ENCODE peak calls at places on chromosome 5, in eight cellular contexts. One of them, this sample, is unnamed.

GRCh38 chr5:14212838-14213237 is 69.7 kb downstream of the TRIO start:
- DNase-seq in hippocampal formation: no peak
- DNase-seq in heart left ventricle: no peak
- DNase-seq in GM04504: no peak
- DNase-seq in AG09309: no peak
- DNase-seq in C1 segment of cervical spinal cord: no peak
- DNase-seq in activated CD8-positive, alpha-beta memory T cell treated with anti-CD3 and anti-CD28 coated beads for 1 hour: no peak
- DNase-seq in Right ventricle myocardium inferior: no peak
- DNase-seq in this sample: no peak

GRCh38 chr5:157600252-157600651 is 24.7 kb upstream of the ADAM19 start:
- DNase-seq in hippocampal formation: no peak
- DNase-seq in heart left ventricle: no peak
- DNase-seq in GM04504: no peak
- DNase-seq in AG09309: no peak
- DNase-seq in C1 segment of cervical spinal cord: no peak
- DNase-seq in activated CD8-positive, alpha-beta memory T cell treated with anti-CD3 and anti-CD28 coated beads for 1 hour: no peak
- DNase-seq in Right ventricle myocardium inferior: no peak
- DNase-seq in this sample: no peak

GRCh38 chr5:122661496-122662180 is 113.2 kb upstream of the SNX2 start:
- DNase-seq in hippocampal formation: no peak
- DNase-seq in heart left ventricle: no peak
- DNase-seq in GM04504: no peak
- DNase-seq in AG09309: no peak
- DNase-seq in C1 segment of cervical spinal cord: no peak
- DNase-seq in activated CD8-positive, alpha-beta memory T cell treated with anti-CD3 and anti-CD28 coated beads for 1 hour: no peak
- DNase-seq in Right ventricle myocardium inferior: no peak
- DNase-seq in this sample: no peak

GRCh38 chr5:120093178-120093577 is 370.9 kb upstream of the PRR16 start:
- DNase-seq in hippocampal formation: no peak
- DNase-seq in heart left ventricle: no peak
- DNase-seq in GM04504: no peak
- DNase-seq in AG09309: no peak
- DNase-seq in C1 segment of cervical spinal cord: no peak
- DNase-seq in activated CD8-positive, alpha-beta memory T cell treated with anti-CD3 and anti-CD28 coated beads for 1 hour: no peak
- DNase-seq in Right ventricle myocardium inferior: no peak
- DNase-seq in this sample: no peak

GRCh38 chr5:178983728-178984127 is 11.4 kb downstream of the GRM6 start:
- DNase-seq in hippocampal formation: no peak
- DNase-seq in heart left ventricle: no peak
- DNase-seq in GM04504: no peak
- DNase-seq in AG09309: no peak
- DNase-seq in C1 segment of cervical spinal cord: no peak
- DNase-seq in activated CD8-positive, alpha-beta memory T cell treated with anti-CD3 and anti-CD28 coated beads for 1 hour: no peak
- DNase-seq in Right ventricle myocardium inferior: no peak
- DNase-seq in this sample: peak; percentile 48

GRCh38 chr5:127785098-127785927 is 82.1 kb downstream of the CCDC192 start:
- DNase-seq in hippocampal formation: no peak
- DNase-seq in heart left ventricle: no peak
- DNase-seq in GM04504: no peak
- DNase-seq in AG09309: peak; percentile 84
- DNase-seq in C1 segment of cervical spinal cord: no peak
- DNase-seq in activated CD8-positive, alpha-beta memory T cell treated with anti-CD3 and anti-CD28 coated beads for 1 hour: no peak
- DNase-seq in Right ventricle myocardium inferior: no peak
- DNase-seq in this sample: no peak

GRCh38 chr5:60504342-60504741 is 195.6 kb downstream of the DEPDC1B start:
- DNase-seq in hippocampal formation: no peak
- DNase-seq in heart left ventricle: no peak
- DNase-seq in GM04504: no peak
- DNase-seq in AG09309: no peak
- DNase-seq in C1 segment of cervical spinal cord: no peak
- DNase-seq in activated CD8-positive, alpha-beta memory T cell treated with anti-CD3 and anti-CD28 coated beads for 1 hour: no peak
- DNase-seq in Right ventricle myocardium inferior: no peak
- DNase-seq in this sample: no peak

GRCh38 chr5:145483211-145483610 is 351.9 kb downstream of the PRELID2 start:
- DNase-seq in hippocampal formation: no peak
- DNase-seq in heart left ventricle: no peak
- DNase-seq in GM04504: peak; percentile 28
- DNase-seq in AG09309: no peak
- DNase-seq in C1 segment of cervical spinal cord: no peak
- DNase-seq in activated CD8-positive, alpha-beta memory T cell treated with anti-CD3 and anti-CD28 coated beads for 1 hour: no peak
- DNase-seq in Right ventricle myocardium inferior: no peak
- DNase-seq in this sample: no peak

GRCh38 chr5:102865510-102866314 is 110.6 kb downstream of the PAM start:
- DNase-seq in hippocampal formation: peak; percentile 41
- DNase-seq in heart left ventricle: peak; percentile 82
- DNase-seq in GM04504: peak; percentile 71
- DNase-seq in AG09309: peak; percentile 79
- DNase-seq in C1 segment of cervical spinal cord: peak; percentile 52
- DNase-seq in activated CD8-positive, alpha-beta memory T cell treated with anti-CD3 and anti-CD28 coated beads for 1 hour: no peak
- DNase-seq in Right ventricle myocardium inferior: peak; percentile 86
- DNase-seq in this sample: peak; percentile 87

GRCh38 chr5:54385994-54386393 is 69.5 kb upstream of the HSPB3 start:
- DNase-seq in hippocampal formation: no peak
- DNase-seq in heart left ventricle: no peak
- DNase-seq in GM04504: no peak
- DNase-seq in AG09309: no peak
- DNase-seq in C1 segment of cervical spinal cord: no peak
- DNase-seq in activated CD8-positive, alpha-beta memory T cell treated with anti-CD3 and anti-CD28 coated beads for 1 hour: no peak
- DNase-seq in Right ventricle myocardium inferior: no peak
- DNase-seq in this sample: no peak

GRCh38 chr5:72347801-72348305 is 27.7 kb downstream of the PTCD2 start:
- DNase-seq in hippocampal formation: no peak
- DNase-seq in heart left ventricle: no peak
- DNase-seq in GM04504: peak; percentile 70
- DNase-seq in AG09309: peak; percentile 78
- DNase-seq in C1 segment of cervical spinal cord: no peak
- DNase-seq in activated CD8-positive, alpha-beta memory T cell treated with anti-CD3 and anti-CD28 coated beads for 1 hour: no peak
- DNase-seq in Right ventricle myocardium inferior: no peak
- DNase-seq in this sample: no peak

This sample was measured in kidney.